ENCODE peak calls at places on chromosomes 16 and 17, in eight cellular contexts. E is psoas muscle; I is COR-L47; O is stimulated activated CD4-positive, alpha-beta T cell treated with anti-CD3 and anti-CD28 coated beads, TNF-alpha, amount 100 ng/mL, for 1 hour; F is activated T-cell treated with anti-CD3 and anti-CD28 coated beads, Interleukin-2, amount 50 U/mL, for 72 hours; V is activated CD4-positive, alpha-beta memory T cell treated with anti-CD3 and anti-CD28 coated beads, Interleukin-2, amount 10 ng/mL, durations not matched to agents 7 days and 5 days; W is activated T-helper 9 cell treated with anti-CD3 and anti-CD28 coated beads, Interleukin-2, amount 50 U/mL, for 16 hours; T is fibroblast of the conjunctiva. P is an unnamed sample.

GRCh38 chr16:75589301-75589700 is 23.1 kb downstream of the GABARAPL2 start:
- DNase-seq in V (no peak), O (no peak), F (no peak), T (no peak), I (no peak), E (peak), W (no peak), P (no peak)

GRCh38 chr16:74758801-74759200 is 15.8 kb downstream of the FA2H start:
- DNase-seq in V (no peak), E (no peak), I (no peak), W (no peak), F (no peak), T (no peak), O (no peak), P (no peak)

GRCh38 chr17:76136276-76137025 is 4.6 kb downstream of the FOXJ1 start:
- DNase-seq in T (no peak), E (no peak), I (peak), W (no peak), F (no peak), O (no peak), V (no peak), P (no peak)

GRCh38 chr17:34163681-34164080 is 91.4 kb upstream of the CCL2 start:
- DNase-seq in W (no peak), E (no peak), I (no peak), T (no peak), F (no peak), V (no peak), O (no peak), P (no peak)

GRCh38 chr16:76293980-76294690 is 16.9 kb downstream of the CNTNAP4 start:
- DNase-seq in F (no peak), T (no peak), I (no peak), O (no peak), V (no peak), E (no peak), W (no peak), P (no peak)

GRCh38 chr16:2496223-2497115 is 17.3 kb upstream of the ATP6V0C start:
- DNase-seq in O (no peak), I (no peak), E (no peak), V (no peak), F (no peak), T (no peak), W (no peak), P (no peak)

GRCh38 chr17:38657824-38658740 is 16.7 kb downstream of the EPOP start:
- DNase-seq in I (no peak), T (no peak), E (no peak), W (no peak), O (no peak), V (no peak), F (no peak), P (no peak)

GRCh38 chr16:11356573-11357331 is 11.5 kb downstream of the RMI2 start:
- DNase-seq in T (no peak), I (peak), V (peak), O (peak), F (peak), E (peak), W (peak), P (no peak)

GRCh38 chr16:47492428-47493357 is 31.6 kb downstream of the PHKB start:
- DNase-seq in O (no peak), V (no peak), T (peak), E (peak), F (peak), W (no peak), I (no peak), P (no peak)

GRCh38 chr17:27457731-27458523 is 1.7 kb downstream of the KSR1 start:
- DNase-seq in I (peak), E (no peak), T (no peak), W (no peak), V (no peak), F (no peak), O (no peak), P (peak)

GRCh38 chr16:89392881-89393730 is 97.3 kb downstream of the ANKRD11 start:
- DNase-seq in E (no peak), O (no peak), F (no peak), T (no peak), I (no peak), V (no peak), W (no peak), P (no peak)

GRCh38 chr16:50721549-50722409 is 20.1 kb upstream of the CYLD start:
- DNase-seq in I (no peak), T (no peak), F (no peak), E (no peak), O (no peak), W (no peak), V (no peak), P (no peak)

P was measured in BJ.